ENCODE peak calls at places on chromosomes 6 and 20, in four cellular contexts. K is brain microvascular endothelial cell, T is cardiac fibroblast, Y is psoas muscle. D is an unnamed sample.

GRCh38 chr6:25831532-25832306 is at the start of gene SLC17A1:
- DNase-seq in K (no peak), T (no peak), Y (no peak), D (no peak)

GRCh38 chr6:131281471-131282270 is 146.4 kb downstream of the AKAP7 start:
- DNase-seq in K (peak), T (no peak), Y (no peak), D (peak)

GRCh38 chr6:10136636-10137035 is 278.2 kb downstream of the TFAP2A start:
- DNase-seq in K (no peak), T (no peak), Y (no peak), D (no peak)

GRCh38 chr6:149567846-149568585 is 1.8 kb downstream of the GINM1 start:
- DNase-seq in K (no peak), T (no peak), Y (no peak), D (no peak)

GRCh38 chr6:53960311-53960710 is 150.9 kb upstream of the MLIP start:
- DNase-seq in K (no peak), T (no peak), Y (no peak), D (no peak)

GRCh38 chr6:56370127-56370540 is 122.8 kb upstream of the COL21A1 start:
- DNase-seq in K (peak), T (peak), Y (peak), D (peak)

GRCh38 chr6:53846250-53846649 is 51.4 kb downstream of the LRRC1 start:
- DNase-seq in K (no peak), T (no peak), Y (no peak), D (no peak)

GRCh38 chr6:78746457-78746856 is 120.9 kb upstream of the IRAK1BP1 start:
- DNase-seq in K (no peak), T (peak), Y (no peak), D (no peak)

GRCh38 chr6:146912730-146913680 is 291.2 kb upstream of the STXBP5 start:
- DNase-seq in K (no peak), T (peak), Y (no peak), D (no peak)

GRCh38 chr20:20839771-20840170 is 127.3 kb upstream of the RALGAPA2 start:
- DNase-seq in K (no peak), T (no peak), Y (no peak), D (no peak)

GRCh38 chr20:35319206-35320197 is 27.3 kb upstream of the FAM83C start:
- DNase-seq in K (peak), T (peak), Y (no peak), D (no peak)

GRCh38 chr20:57087102-57087501 is 179.3 kb downstream of the BMP7 start:
- DNase-seq in K (no peak), T (no peak), Y (no peak), D (no peak)

GRCh38 chr6:148928811-148929210 is 182.0 kb downstream of the UST start:
- DNase-seq in K (no peak), T (no peak), Y (no peak), D (no peak)

GRCh38 chr20:9119776-9120175 is 50.9 kb downstream of the PLCB4 start:
- DNase-seq in K (no peak), T (no peak), Y (peak), D (no peak)

GRCh38 chr6:154138806-154139205 is 99.8 kb downstream of the OPRM1 start:
- DNase-seq in K (no peak), T (no peak), Y (no peak), D (no peak)

GRCh38 chr20:61748376-61748775 is 317.3 kb downstream of the TAF4 start:
- DNase-seq in K (no peak), T (peak), Y (no peak), D (no peak)

GRCh38 chr20:24017160-24017761 is 28.7 kb upstream of the GGTLC1 start:
- DNase-seq in K (no peak), T (peak), Y (no peak), D (no peak)

GRCh38 chr20:53872561-53873248 is 197.7 kb downstream of the BCAS1 start:
- DNase-seq in K (peak), T (peak), Y (no peak), D (no peak)

GRCh38 chr20:4507288-4507719 is 214.4 kb upstream of the PRND start:
- DNase-seq in K (peak), T (peak), Y (no peak), D (no peak)

GRCh38 chr20:58715709-58716475 is 23.3 kb downstream of the NPEPL1 start:
- DNase-seq in K (no peak), T (no peak), Y (peak), D (peak)

GRCh38 chr6:11701568-11701967 is 77.0 kb downstream of the ADTRP start:
- DNase-seq in K (no peak), T (no peak), Y (no peak), D (no peak)

GRCh38 chr6:11706186-11706585 is 72.4 kb downstream of the ADTRP start:
- DNase-seq in K (no peak), T (no peak), Y (no peak), D (no peak)

GRCh38 chr6:11702796-11703130 is 75.8 kb downstream of the ADTRP start:
- DNase-seq in K (no peak), T (no peak), Y (no peak), D (no peak)

GRCh38 chr6:11702039-11702795 is 76.4 kb downstream of the ADTRP start:
- DNase-seq in K (peak), T (peak), Y (no peak), D (no peak)

DNA sequence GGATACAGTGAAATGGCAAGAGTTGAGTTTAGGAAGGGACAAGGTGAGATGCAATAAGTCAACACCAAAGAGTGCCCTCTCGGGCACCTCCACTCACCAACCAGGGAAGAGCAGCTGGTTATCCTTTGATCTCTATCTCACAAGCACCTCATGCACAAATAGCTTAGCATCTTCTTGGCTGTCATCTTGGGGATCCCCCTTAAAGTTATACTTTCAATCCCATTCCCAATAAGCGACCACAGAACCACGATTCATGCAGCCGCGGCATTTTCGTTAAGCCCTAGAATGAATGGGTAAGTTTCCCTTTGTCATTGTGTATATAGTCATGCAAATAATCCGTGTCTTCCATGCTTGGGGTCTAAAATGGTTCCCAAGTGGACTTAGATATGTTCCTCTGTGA is 73.5 kb downstream of the ADTRP start:
- DNase-seq in K (no peak), T (no peak), Y (no peak), D (no peak)
- H3K4me3 ChIP-seq in K (no peak), T (no peak), Y (no peak), D (no peak)

GRCh38 chr20:50085146-50085480 is 27.8 kb downstream of the UBE2V1 start:
- DNase-seq in K (no peak), T (no peak), Y (no peak), D (no peak)
- H3K4me3 ChIP-seq in K (no peak), T (no peak), Y (no peak), D (no peak)

DNA sequence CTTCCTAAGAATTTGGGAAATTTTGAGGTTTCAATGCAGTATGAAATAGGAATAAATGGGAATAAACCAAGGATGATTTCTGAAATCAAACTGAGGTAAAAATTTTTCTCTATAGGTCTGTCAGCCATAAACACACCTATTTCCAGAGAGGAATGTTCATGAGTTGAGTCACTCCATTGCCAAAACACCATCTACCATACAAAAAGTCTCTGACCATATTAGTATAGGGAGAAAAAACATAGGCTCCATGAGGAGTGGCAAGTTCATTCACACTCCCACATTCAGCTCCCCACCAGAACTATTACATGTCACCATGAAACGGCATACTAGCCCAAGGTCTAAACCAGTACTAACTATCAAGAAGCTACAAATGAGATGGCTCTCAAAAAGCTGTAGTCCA is 9.6 kb downstream of the ZNF318 start:
- DNase-seq in K (no peak), T (no peak), Y (no peak), D (no peak)
- H3K4me3 ChIP-seq in K (no peak), T (no peak), Y (no peak), D (no peak)

GRCh38 chr6:104941694-104942177 is 15.2 kb upstream of the LIN28B start:
- DNase-seq in K (no peak), T (no peak), Y (no peak), D (no peak)
- H3K4me3 ChIP-seq in K (no peak), T (peak), Y (no peak), D (peak)

GRCh38 chr20:51651921-51652549 is 109.5 kb upstream of the NFATC2 start:
- DNase-seq in K (no peak), T (no peak), Y (no peak), D (no peak)
- H3K4me3 ChIP-seq in K (no peak), T (no peak), Y (no peak), D (no peak)

GRCh38 chr6:156846845-156847599 is 69.8 kb downstream of the ARID1B start:
- DNase-seq in K (no peak), T (no peak), Y (no peak), D (no peak)

GRCh38 chr6:156848533-156848932 is 71.4 kb downstream of the ARID1B start:
- DNase-seq in K (no peak), T (peak), Y (peak), D (no peak)

GRCh38 chr6:156850356-156850755 is 73.2 kb downstream of the ARID1B start:
- DNase-seq in K (no peak), T (no peak), Y (no peak), D (no peak)

GRCh38 chr6:156849806-156850205 is 72.6 kb downstream of the ARID1B start:
- DNase-seq in K (no peak), T (no peak), Y (no peak), D (no peak)

DNA sequence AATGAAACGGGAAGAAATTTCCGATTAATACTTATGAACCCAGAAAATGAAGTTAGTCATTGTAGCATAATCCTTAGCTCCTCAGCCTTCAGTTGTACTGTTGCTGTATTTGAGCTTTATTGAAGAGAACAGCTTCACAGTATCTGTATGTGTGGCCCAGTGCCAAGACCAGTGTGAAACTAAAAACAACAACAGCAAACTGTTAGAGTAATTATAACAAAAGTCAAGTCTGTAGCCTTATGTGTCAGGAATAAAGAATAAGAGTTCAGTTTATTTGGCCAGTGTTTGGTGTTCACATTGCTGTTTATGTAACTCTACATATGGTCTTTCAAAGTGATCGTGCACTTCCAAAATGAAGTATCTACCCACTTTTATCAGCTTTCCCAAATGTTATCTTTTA is 70.9 kb downstream of the ARID1B start:
- DNase-seq in K (no peak), T (no peak), Y (no peak), D (no peak)
- H3K4me3 ChIP-seq in K (no peak), T (no peak), Y (peak), D (no peak)

DNA sequence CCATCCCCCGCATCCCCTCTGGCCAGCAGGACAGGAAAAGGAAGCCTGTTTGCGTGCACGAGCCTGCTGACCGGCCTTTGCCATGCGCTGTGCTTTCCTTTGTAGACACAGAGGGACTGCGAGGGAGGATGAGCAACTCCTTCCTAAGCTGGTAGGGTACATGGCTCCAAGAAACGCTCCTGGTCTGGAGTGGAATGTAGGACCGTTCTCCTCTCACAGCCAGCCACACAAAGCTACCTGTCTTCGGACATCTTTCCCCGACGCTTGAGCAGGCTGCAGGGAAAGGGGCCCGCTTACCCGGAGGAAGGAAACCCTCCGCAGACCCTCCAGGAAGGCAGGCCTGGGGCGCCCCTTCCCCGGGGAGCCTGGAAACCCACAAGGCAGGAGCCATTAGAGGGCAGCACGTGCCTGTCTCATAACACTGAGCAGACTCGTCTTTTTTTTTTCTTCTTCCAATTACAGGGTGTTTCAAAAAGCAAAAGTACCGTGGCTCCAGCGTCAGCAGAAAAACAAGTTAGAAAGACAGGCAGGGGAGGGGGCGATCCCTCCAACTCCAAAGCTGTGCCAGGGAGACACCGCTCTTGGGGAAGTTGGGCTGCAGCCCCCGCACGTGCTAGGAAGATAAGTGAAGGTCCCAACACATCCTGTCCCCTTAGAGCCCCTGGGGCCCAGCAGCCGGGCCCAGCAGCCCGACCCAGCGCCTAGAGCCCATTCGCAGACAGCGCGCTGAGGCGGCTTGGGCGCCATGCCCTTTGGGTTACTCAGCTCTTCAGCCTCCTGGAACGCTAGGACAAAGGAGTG is 136.0 kb downstream of the LY86 start:
- DNase-seq in K (peak), T (peak), Y (peak), D (peak)
- H3K4me3 ChIP-seq in K (peak), T (peak), Y (peak), D (peak)

GRCh38 chr6:161417712-161418457 is 144.0 kb upstream of the AGPAT4 start:
- DNase-seq in K (peak), T (peak), Y (peak), D (no peak)

GRCh38 chr6:161414800-161415199 is 140.9 kb upstream of the AGPAT4 start:
- DNase-seq in K (no peak), T (no peak), Y (no peak), D (no peak)

GRCh38 chr6:161422710-161423109 is 148.8 kb upstream of the AGPAT4 start:
- DNase-seq in K (peak), T (no peak), Y (no peak), D (no peak)

GRCh38 chr6:161415302-161415855 is 141.5 kb upstream of the AGPAT4 start:
- DNase-seq in K (no peak), T (no peak), Y (no peak), D (no peak)

DNA sequence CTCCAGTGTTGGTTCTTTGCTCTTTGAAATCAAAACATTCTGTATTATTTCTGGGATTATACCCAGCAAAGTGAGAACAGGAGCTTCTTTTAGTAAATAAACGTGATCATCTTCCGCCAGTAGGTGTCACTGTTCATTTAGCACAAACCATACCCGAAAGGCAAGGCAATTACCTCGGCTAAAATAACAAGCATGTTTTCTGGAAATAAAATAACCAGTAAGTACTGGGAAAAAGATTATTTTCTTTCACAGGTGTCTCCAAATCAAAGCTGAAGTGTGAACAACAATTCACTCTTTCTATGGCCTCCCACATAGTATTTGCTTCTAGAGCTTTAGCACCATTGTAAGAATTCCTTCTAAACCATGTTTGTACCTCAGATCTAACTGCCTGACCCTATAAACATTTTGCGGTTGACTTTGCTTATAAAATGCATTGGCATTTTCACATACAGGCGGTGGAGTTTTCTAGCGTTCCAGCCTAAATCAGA is 144.6 kb upstream of the AGPAT4 start:
- DNase-seq in K (peak), T (peak), Y (no peak), D (no peak)
- H3K4me3 ChIP-seq in K (no peak), T (no peak), Y (no peak), D (no peak)